ENCODE peak calls at places on chromosomes 4 and X, in six cellular contexts. H is NCI-H2029; A is GM23248; L is cardiac muscle cell; R is stimulated activated CD4-positive, alpha-beta T cell treated with anti-CD3 and anti-CD28 coated beads, Interleukin-2, amount 100 ng/mL, for 24 hours; K is activated naive CD8-positive, alpha-beta T cell treated with anti-CD3 and anti-CD28 coated beads, Interleukin-2, amount 50 U/mL, for 24 hours. V is an unnamed sample.

GRCh38 chrX:10197597-10198210 is 40.9 kb downstream of the CLCN4 start:
- DNase-seq in A (no peak), K (no peak), R (no peak), H (no peak), L (no peak), V (no peak)

GRCh38 chr4:1748465-1748995 is 27.2 kb downstream of the TACC3 start:
- DNase-seq in A (peak; percentile 84), R (peak; percentile 92), K (peak; percentile 95), L (peak; percentile 91), H (peak; percentile 67), V (peak; percentile 92)

GRCh38 chrX:155874571-155875244 is 6.4 kb upstream of the VAMP7 start:
- DNase-seq in K (no peak), R (no peak), A (no peak), L (no peak), H (no peak), V (peak; percentile 5)

GRCh38 chr4:27638163-27638915 is 777.7 kb downstream of the STIM2 start:
- DNase-seq in H (no peak), K (no peak), A (no peak), R (no peak), L (peak; percentile 13), V (no peak)

GRCh38 chr4:1096841-1097240 is 16.5 kb downstream of the RNF212 start:
- DNase-seq in H (no peak), R (no peak), A (no peak), K (no peak), L (no peak), V (no peak)

GRCh38 chrX:133435544-133436124 is 20.3 kb upstream of the GPC4 start:
- DNase-seq in R (no peak), A (no peak), H (no peak), K (no peak), L (no peak), V (no peak)

GRCh38 chr4:132344924-132345828 is 803.9 kb upstream of the PCDH10 start:
- DNase-seq in R (no peak), H (no peak), A (no peak), L (no peak), K (no peak), V (no peak)

GRCh38 chr4:151842430-151843079 is 81.7 kb upstream of the GATB start:
- DNase-seq in L (no peak), R (no peak), K (no peak), H (no peak), A (no peak), V (no peak)

GRCh38 chr4:3784469-3785291 is 18.5 kb downstream of the ADRA2C start:
- DNase-seq in H (no peak), L (no peak), R (no peak), K (no peak), A (no peak), V (no peak)

GRCh38 chrX:71911023-71911730 is 532 bp downstream of the NHSL2 start:
- DNase-seq in L (peak; percentile 71), H (no peak), K (peak; percentile 24), R (peak; percentile 41), A (peak; percentile 40), V (peak; percentile 44)

GRCh38 chr4:13705521-13706035 is 78.1 kb upstream of the BOD1L1 start:
- DNase-seq in H (peak; percentile 75), K (no peak), L (peak; percentile 24), R (no peak), A (peak; percentile 26), V (no peak)

GRCh38 chrX:964831-965416 is 247.5 kb downstream of the CRLF2 start:
- DNase-seq in H (no peak), K (no peak), R (no peak), A (no peak), L (no peak), V (no peak)

GRCh38 chrX:107659768-107660167 is 31.5 kb downstream of the PRPS1 start:
- DNase-seq in R (no peak), H (peak; percentile 7), L (peak; percentile 58), A (peak; percentile 74), K (no peak), V (peak; percentile 33)

GRCh38 chr4:152063301-152064235 is 302.8 kb upstream of the GATB start:
- DNase-seq in K (no peak), A (peak; percentile 50), H (no peak), L (no peak), R (no peak), V (peak; percentile 46)

GRCh38 chrX:68757331-68757730 is 71.5 kb upstream of the EFNB1 start:
- DNase-seq in L (no peak), R (no peak), K (no peak), A (no peak), H (no peak), V (no peak)

GRCh38 chr4:109967798-109968520 is 55.3 kb downstream of the EGF start:
- DNase-seq in L (no peak), K (no peak), A (peak; percentile 74), H (no peak), R (no peak), V (no peak)

GRCh38 chrX:139554991-139555675 is 24.6 kb downstream of the F9 start:
- DNase-seq in H (no peak), R (no peak), A (no peak), K (no peak), L (no peak), V (no peak)

GRCh38 chr4:153245775-153246174 is 41.5 kb downstream of the TRIM2 start:
- DNase-seq in H (no peak), R (no peak), L (no peak), K (no peak), A (no peak), V (no peak)

GRCh38 chr4:188911199-188911598 is 772.0 kb downstream of the TRIML1 start:
- DNase-seq in R (no peak), H (peak; percentile 7), L (no peak), K (no peak), A (no peak), V (no peak)

GRCh38 chrX:97211070-97211469 is 327.4 kb downstream of the RPA4 start:
- DNase-seq in R (no peak), A (peak; percentile 49), K (no peak), H (no peak), L (no peak), V (no peak)

GRCh38 chr4:122771724-122772123 is 39.2 kb downstream of the BBS12 start:
- DNase-seq in H (no peak), A (no peak), K (no peak), L (no peak), R (no peak), V (no peak)

GRCh38 chr4:40238700-40239548 is 42.1 kb downstream of the RHOH start:
- DNase-seq in A (no peak), K (peak; percentile 70), R (peak; percentile 72), H (peak; percentile 39), L (no peak), V (no peak)

GRCh38 chr4:169975131-169975836 is 50.9 kb downstream of the MFAP3L start:
- DNase-seq in H (no peak), L (no peak), K (no peak), R (no peak), A (peak; percentile 62), V (peak; percentile 37)

GRCh38 chr4:22384154-22384553 is 131.7 kb downstream of the ADGRA3 start:
- DNase-seq in A (no peak), R (no peak), K (no peak), L (no peak), H (no peak), V (no peak)

GRCh38 chr4:2800691-2801596 is 8.1 kb downstream of the SH3BP2 start:
- DNase-seq in A (peak; percentile 69), K (no peak), L (peak; percentile 87), R (peak; percentile 40), H (no peak), V (peak; percentile 71)

GRCh38 chr4:171880136-171880535 is 66.9 kb downstream of the GALNTL6 start:
- DNase-seq in A (peak; percentile 28), K (no peak), R (no peak), L (no peak), H (no peak), V (peak; percentile 2)

GRCh38 chrX:112834016-112834855 is 6.4 kb downstream of the AMOT start:
- DNase-seq in H (no peak), K (no peak), L (peak; percentile 51), R (no peak), A (peak; percentile 67), V (peak; percentile 54)

GRCh38 chr4:137694138-137694537 is 161.8 kb upstream of the PCDH18 start:
- DNase-seq in L (no peak), A (peak; percentile 11), H (no peak), R (no peak), K (no peak), V (no peak)